ENCODE peak calls at places on chromosomes 1 and 21, in six cellular contexts. S is neural progenitor cell, W is uterus, Z is cardiac muscle cell, M is ovary, N is left ventricle myocardium inferior. U is an unnamed sample.
A peak's percentile ranks its signal among the peaks of the same experiment; 100 is the strongest.

GRCh38 chr1:98044766-98045165 is 123.9 kb upstream of the DPYD start:
- DNase-seq in S (no peak), W (no peak), Z (no peak), M (no peak), N (no peak), U (no peak)

GRCh38 chr1:236888903-236889302 is 93.8 kb downstream of the MTR start:
- DNase-seq in S (no peak), W (peak; percentile 27), Z (peak; percentile 14), M (no peak), N (peak; percentile 69), U (no peak)

GRCh38 chr1:107404756-107405155 is 263.9 kb downstream of the NTNG1 start:
- DNase-seq in S (no peak), W (no peak), Z (peak; percentile 0), M (no peak), N (no peak), U (no peak)

GRCh38 chr1:8412183-8412831 is 94.4 kb downstream of the SLC45A1 start:
- DNase-seq in S (no peak), W (peak; percentile 82), Z (peak; percentile 92), M (no peak), N (no peak), U (peak; percentile 76)

GRCh38 chr1:7552402-7552801 is 218.7 kb upstream of the VAMP3 start:
- DNase-seq in S (no peak), W (peak; percentile 56), Z (peak; percentile 88), M (peak; percentile 30), N (no peak), U (no peak)

GRCh38 chr21:41726970-41727783 is 39.7 kb downstream of the RIPK4 start:
- DNase-seq in S (no peak), W (no peak), Z (peak; percentile 77), M (no peak), N (peak; percentile 69), U (peak; percentile 84)

GRCh38 chr1:26031903-26032220 is 10.3 kb downstream of the EXTL1 start:
- DNase-seq in S (no peak), W (no peak), Z (no peak), M (no peak), N (no peak), U (no peak)

GRCh38 chr21:45070970-45071369 is 3.4 kb upstream of the ADARB1 start:
- DNase-seq in S (no peak), W (no peak), Z (no peak), M (no peak), N (no peak), U (no peak)

GRCh38 chr1:69230223-69230622 is 337.5 kb upstream of the LRRC7 start:
- DNase-seq in S (no peak), W (no peak), Z (no peak), M (no peak), N (no peak), U (no peak)

GRCh38 chr1:34898220-34898820 is 31.1 kb downstream of the DLGAP3 start:
- DNase-seq in S (no peak), W (no peak), Z (no peak), M (no peak), N (no peak), U (no peak)

GRCh38 chr1:214364335-214364734 is 83.4 kb downstream of the SMYD2 start:
- DNase-seq in S (no peak), W (peak; percentile 25), Z (peak; percentile 49), M (no peak), N (peak; percentile 62), U (peak; percentile 83)

GRCh38 chr1:99784143-99784542 is 17.7 kb upstream of the FRRS1 start:
- DNase-seq in S (no peak), W (no peak), Z (no peak), M (no peak), N (no peak), U (no peak)

GRCh38 chr1:248842781-248843331 is 4.8 kb downstream of the ZNF672 start:
- DNase-seq in S (no peak), W (no peak), Z (no peak), M (no peak), N (no peak), U (no peak)

GRCh38 chr1:248843687-248844086 is 5.7 kb downstream of the ZNF672 start:
- DNase-seq in S (no peak), W (no peak), Z (no peak), M (no peak), N (no peak), U (no peak)

GRCh38 chr1:248847181-248847955 is 9.3 kb downstream of the ZNF672 start:
- DNase-seq in S (no peak), W (no peak), Z (no peak), M (no peak), N (no peak), U (peak; percentile 21)

GRCh38 chr1:248841702-248842395 is 3.8 kb downstream of the ZNF672 start:
- DNase-seq in S (peak; percentile 69), W (no peak), Z (peak; percentile 81), M (no peak), N (no peak), U (no peak)

GRCh38 chr1:248844526-248844925 is 6.5 kb downstream of the ZNF672 start:
- DNase-seq in S (no peak), W (no peak), Z (no peak), M (no peak), N (no peak), U (no peak)
- H3K36me3 ChIP-seq in S (no peaks in the 10 kb centered on the region), W (no peaks in the 10 kb centered on the region), Z (peaks cover 33% of the 10 kb centered on the region), M (no peaks in the 10 kb centered on the region), N (peaks cover 53% of the 10 kb centered on the region), U (peaks cover 48% of the 10 kb centered on the region)

GRCh38 chr1:64934115-64934880 is 32.1 kb downstream of the JAK1 start:
- DNase-seq in S (no peak), W (peak; percentile 39), Z (peak; percentile 85), M (peak; percentile 46), N (no peak), U (peak; percentile 70)
- H3K4me1 ChIP-seq in S (no peaks in the 10 kb centered on the region), W (peaks cover 4% of the 10 kb centered on the region), Z (peaks cover 11% of the 10 kb centered on the region), M (peaks cover 18% of the 10 kb centered on the region), N (peaks cover 60% of the 10 kb centered on the region), U (no peaks in the 10 kb centered on the region)

GRCh38 chr1:47459263-47459788 is 21.5 kb downstream of the FOXD2 start:
- DNase-seq in S (no peak), W (no peak), Z (no peak), M (no peak), N (no peak), U (no peak)
- TF ChIP-seq CTCF in S (no peak), W (no peak), Z (no peak), M (no peak), N (no peak), U (no peak)

GRCh38 chr1:151242442-151242841 is 12.1 kb upstream of the PSMD4 start:
- DNase-seq in S (no peak), W (no peak), Z (no peak), M (no peak), N (no peak), U (no peak)
- H3K36me3 ChIP-seq in S (peaks cover 14% of the 10 kb centered on the region), W (no peaks in the 10 kb centered on the region), Z (peaks cover 77% of the 10 kb centered on the region), M (no peaks in the 10 kb centered on the region), N (peaks cover 100% of the 10 kb centered on the region), U (peaks cover 95% of the 10 kb centered on the region)

DNA sequence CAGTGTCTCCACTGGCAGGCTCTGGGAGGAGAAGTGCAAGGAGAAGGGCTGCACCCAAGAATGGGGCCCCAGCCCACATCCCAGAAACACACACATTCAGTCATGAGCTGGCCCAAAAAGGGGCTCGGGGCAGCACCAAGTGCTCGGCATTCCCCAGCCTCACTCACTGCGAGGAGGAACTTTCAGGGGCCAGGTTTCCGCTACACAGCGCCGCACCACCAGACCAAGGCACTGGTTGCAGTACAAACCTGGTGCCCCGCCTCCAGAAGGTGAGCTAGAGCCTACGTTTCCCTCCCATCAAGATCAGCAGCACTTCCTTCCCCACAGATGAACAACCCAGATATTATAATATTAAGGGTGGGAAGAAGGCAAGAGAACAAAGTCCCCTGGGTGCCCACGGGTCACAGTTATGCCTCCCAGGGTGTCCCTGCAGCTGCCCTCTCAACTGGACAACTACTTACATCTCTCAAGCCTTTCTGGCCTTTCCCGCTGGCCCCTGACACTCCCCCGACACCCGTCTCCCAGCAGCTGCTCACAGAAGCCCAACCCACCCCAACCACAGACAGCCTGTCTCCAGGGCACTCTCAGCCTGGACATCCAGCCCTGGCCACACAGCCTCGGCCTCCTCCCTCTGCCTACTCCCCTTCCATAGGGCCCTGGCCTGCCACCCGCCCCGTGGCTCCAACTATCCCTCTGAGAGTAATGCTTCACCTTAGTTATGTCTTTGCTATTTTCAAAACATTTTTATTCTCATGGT is 3.8 kb downstream of the PBXIP1 start:
- DNase-seq in S (no peak), W (no peak), Z (no peak), M (no peak), N (no peak), U (no peak)
- H3K4me1 ChIP-seq in S (peaks cover 30% of the 10 kb centered on the region), W (peaks cover 22% of the 10 kb centered on the region), Z (peaks cover 45% of the 10 kb centered on the region), M (peaks cover 38% of the 10 kb centered on the region), N (peaks cover 52% of the 10 kb centered on the region), U (no peaks in the 10 kb centered on the region)

U was measured in right atrium auricular region.